ENCODE peak calls at places on chromosomes 3 and 15, in eight cellular contexts. T is cardiac muscle cell; K is pancreas; N is CD8-positive, alpha-beta memory T cell; Y is left ventricle myocardium inferior; P is neural progenitor cell; H is adipocyte; B is left lung. M is an unnamed sample. For H3K9me3, the result is how much of the 10 kb centered on the place peaks cover.

GRCh38 chr3:144045766-144046165 is 74.1 kb downstream of the DIPK2A start:
- DNase-seq in P (no peak), H (peak), Y (no peak), N (no peak), T (no peak), K (no peak), B (no peak), M (no peak)

GRCh38 chr3:186598108-186598784 is 14.6 kb upstream of the AHSG start:
- DNase-seq in Y (peak), T (peak), H (peak), K (no peak), B (no peak), N (no peak), P (no peak), M (no peak)

GRCh38 chr3:37967252-37967881 is 23.2 kb upstream of the VILL start:
- DNase-seq in N (peak), T (peak), Y (peak), P (peak), B (peak), H (peak), K (peak), M (peak)

GRCh38 chr3:76107935-76108570 is 322.7 kb upstream of the ZNF717 start:
- DNase-seq in T (peak), H (peak), Y (no peak), N (no peak), P (peak), B (no peak), K (no peak), M (no peak)

GRCh38 chr3:170865209-170866094 is 4.5 kb downstream of the RPL22L1 start:
- DNase-seq in P (no peak), N (no peak), Y (no peak), B (no peak), T (no peak), H (no peak), K (no peak), M (no peak)

GRCh38 chr3:42686832-42687650 is 1.7 kb downstream of the KLHL40 start:
- DNase-seq in H (no peak), Y (peak), N (no peak), P (no peak), B (peak), T (no peak), K (peak), M (no peak)

GRCh38 chr15:33852570-33852969 is 115.7 kb upstream of the CHRM5 start:
- DNase-seq in T (peak), H (peak), K (no peak), Y (no peak), B (no peak), P (no peak), N (no peak), M (no peak)

GRCh38 chr3:149964296-149964695 is 6.4 kb downstream of the PFN2 start:
- DNase-seq in B (no peak), P (no peak), H (peak), N (no peak), T (peak), K (no peak), Y (no peak), M (no peak)

GRCh38 chr15:99507732-99508571 is 57.8 kb upstream of the MEF2A start:
- DNase-seq in P (no peak), N (no peak), B (no peak), Y (no peak), T (peak), H (no peak), K (peak), M (no peak)

GRCh38 chr3:195546130-195546560 is 3.0 kb upstream of the PPP1R2 start:
- DNase-seq in Y (no peak), H (peak), K (no peak), B (no peak), N (no peak), T (peak), P (no peak), M (peak)

GRCh38 chr3:71064976-71065763 is 518.4 kb downstream of the FOXP1 start:
- DNase-seq in K (peak), H (peak), T (peak), P (peak), Y (peak), N (peak), B (peak), M (peak)

GRCh38 chr15:50685976-50686467 is 575 bp downstream of the TRPM7 start:
- DNase-seq in H (peak), P (peak), N (peak), Y (peak), T (peak), K (peak), B (peak), M (peak)

GRCh38 chr15:99509686-99510461 is 55.9 kb upstream of the MEF2A start:
- DNase-seq in N (no peak), P (no peak), T (peak), H (no peak), B (no peak), K (no peak), Y (peak), M (no peak)

GRCh38 chr3:7766530-7766929 is 735.1 kb upstream of the LMCD1 start:
- DNase-seq in N (no peak), T (no peak), P (no peak), H (no peak), K (no peak), B (no peak), Y (no peak), M (no peak)

GRCh38 chr3:128482857-128483656 is 9.9 kb downstream of the GATA2 start:
- DNase-seq in Y (no peak), T (peak), H (peak), P (peak), B (no peak), K (peak), N (no peak), M (no peak)

GRCh38 chr3:59308684-59309083 is 258.9 kb upstream of the CFAP20DC start:
- DNase-seq in K (no peak), Y (no peak), H (no peak), T (no peak), N (no peak), B (no peak), P (peak), M (no peak)

GRCh38 chr15:80186597-80186996 is 33.8 kb downstream of the FAH start:
- DNase-seq in H (no peak), T (no peak), Y (no peak), P (no peak), N (no peak), K (no peak), B (no peak), M (no peak)

GRCh38 chr3:59866076-59866475 is 816.3 kb upstream of the CFAP20DC start:
- DNase-seq in T (no peak), N (no peak), Y (no peak), K (no peak), B (no peak), P (no peak), H (peak), M (no peak)

GRCh38 chr3:98994128-98994762 is 92.8 kb upstream of the DCBLD2 start:
- DNase-seq in H (peak), K (no peak), N (no peak), P (peak), Y (no peak), B (no peak), T (peak), M (no peak)

GRCh38 chr15:100759698-100760356 is 119.8 kb upstream of the ALDH1A3 start:
- DNase-seq in K (no peak), H (peak), Y (no peak), P (no peak), B (no peak), T (peak), N (no peak), M (no peak)

GRCh38 chr3:28792604-28793003 is 444.0 kb upstream of the AZI2 start:
- DNase-seq in P (no peak), N (no peak), Y (no peak), H (no peak), B (no peak), K (no peak), T (no peak), M (no peak)

GRCh38 chr3:135329479-135329878 is 534.4 kb downstream of the EPHB1 start:
- DNase-seq in H (no peak), B (no peak), Y (peak), P (no peak), K (no peak), T (no peak), N (no peak), M (no peak)

GRCh38 chr3:181292984-181293383 is 303.4 kb upstream of the DNAJC19 start:
- DNase-seq in K (no peak), N (no peak), P (no peak), T (peak), H (no peak), Y (no peak), B (no peak), M (no peak)

GRCh38 chr15:91348812-91349500 is 248.9 kb downstream of the SV2B start:
- DNase-seq in N (no peak), B (no peak), K (no peak), P (no peak), H (no peak), Y (no peak), T (no peak), M (no peak)

GRCh38 chr3:115341208-115341607 is 194.1 kb upstream of the ZBTB20 start:
- DNase-seq in K (no peak), Y (no peak), P (no peak), T (peak), N (no peak), H (peak), B (no peak), M (no peak)

GRCh38 chr3:123084192-123084591 is 17.4 kb downstream of the PDIA5 start:
- DNase-seq in N (no peak), P (no peak), Y (peak), T (no peak), B (no peak), K (no peak), H (no peak), M (no peak)

GRCh38 chr15:25176616-25176923 is 221.8 kb downstream of the SNRPN start:
- DNase-seq in K (peak), N (no peak), B (no peak), H (no peak), T (no peak), P (no peak), Y (peak), M (peak)
- H3K9me3 ChIP-seq in K (under half), N (under half), B (half or more), H (under half), T (under half), P (under half), Y (half or more), M (under half)

DNA sequence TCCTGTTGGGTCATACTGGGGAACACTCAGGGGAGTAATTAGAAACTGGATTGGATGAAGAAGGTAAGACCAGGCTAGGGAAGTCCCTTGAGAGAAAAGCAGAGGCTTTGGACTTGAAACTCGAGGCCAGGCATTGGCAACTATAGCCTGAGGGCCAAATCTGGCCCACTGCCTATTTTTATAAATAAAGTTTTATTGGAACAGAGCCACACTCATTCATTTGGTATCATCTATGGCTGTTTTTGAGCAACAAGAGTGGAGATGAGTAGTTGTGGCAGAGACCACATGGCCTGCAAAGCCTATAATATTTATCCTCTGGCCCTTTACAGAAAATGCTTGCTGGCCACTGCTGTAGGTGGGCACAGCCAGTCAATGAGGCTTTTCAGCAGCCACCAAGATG is 301.4 kb downstream of the UACA start:
- DNase-seq in T (no peak), H (no peak), Y (no peak), K (no peak), N (no peak), B (no peak), P (no peak), M (no peak)
- H3K9me3 ChIP-seq in T (under half), H (under half), Y (under half), K (under half), N (under half), B (under half), P (under half), M (under half)

GRCh38 chr15:27832263-27832647 is 266.9 kb downstream of the OCA2 start:
- DNase-seq in K (no peak), B (no peak), Y (no peak), T (no peak), N (no peak), H (no peak), P (no peak), M (no peak)

GRCh38 chr15:27835233-27835939 is 263.7 kb downstream of the OCA2 start:
- DNase-seq in H (no peak), N (no peak), B (no peak), K (no peak), T (no peak), P (no peak), Y (no peak), M (no peak)

GRCh38 chr15:27833178-27833577 is 265.9 kb downstream of the OCA2 start:
- DNase-seq in B (no peak), Y (no peak), T (no peak), P (no peak), H (no peak), K (no peak), N (no peak), M (no peak)

GRCh38 chr15:27833974-27834373 is 265.1 kb downstream of the OCA2 start:
- DNase-seq in P (no peak), T (no peak), Y (no peak), K (no peak), B (no peak), H (no peak), N (no peak), M (no peak)

DNA sequence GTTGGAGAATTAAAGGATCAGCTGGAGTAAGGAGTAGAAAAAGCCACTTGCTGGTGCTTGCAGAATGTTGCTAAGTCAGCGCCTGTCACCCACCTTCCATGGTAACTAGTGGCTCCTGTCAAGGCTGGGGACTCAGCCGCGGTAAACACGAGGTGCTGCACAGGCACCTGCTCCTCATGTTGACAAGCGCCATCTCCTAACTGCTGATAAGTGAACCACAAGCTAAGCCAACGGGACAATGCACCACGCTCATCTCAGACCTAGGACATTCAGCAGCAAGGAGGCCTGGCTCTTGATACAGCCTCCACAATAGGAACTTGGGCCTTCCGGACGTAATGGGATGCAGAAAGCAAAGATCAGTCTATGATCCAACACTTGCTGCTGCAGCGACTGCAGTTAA is 264.4 kb downstream of the OCA2 start:
- DNase-seq in N (no peak), K (no peak), B (no peak), Y (no peak), T (no peak), H (no peak), P (no peak), M (no peak)
- H3K9me3 ChIP-seq in N (under half), K (under half), B (under half), Y (under half), T (under half), H (under half), P (under half), M (under half)

DNA sequence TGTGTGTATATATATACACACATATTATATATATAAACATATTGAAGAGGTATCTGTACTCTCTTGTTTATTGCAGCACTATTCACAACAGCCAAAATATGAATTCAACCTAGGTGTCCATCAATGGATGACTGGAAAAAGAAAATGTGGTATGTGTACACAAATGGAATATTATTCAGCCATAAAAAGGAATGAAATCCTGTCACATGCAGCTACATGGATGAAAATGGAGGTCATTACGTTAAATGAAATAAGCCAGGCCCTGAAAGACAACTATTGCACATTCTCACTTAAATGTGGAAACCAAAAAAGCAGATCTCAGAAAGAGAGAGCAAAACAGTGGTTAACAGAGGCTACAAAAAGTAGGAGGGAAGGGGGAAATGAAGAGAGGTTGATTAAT is 49.5 kb downstream of the CEP70 start:
- DNase-seq in H (no peak), B (no peak), P (no peak), K (no peak), N (no peak), T (no peak), Y (no peak), M (no peak)
- H3K9me3 ChIP-seq in H (under half), B (half or more), P (under half), K (under half), N (under half), T (under half), Y (half or more), M (under half)

GRCh38 chr15:45185903-45186770 is 1.6 kb downstream of the SHF start:
- DNase-seq in H (peak), T (no peak), B (no peak), P (no peak), N (no peak), K (no peak), Y (no peak), M (no peak)
- H3K9me3 ChIP-seq in H (under half), T (under half), B (under half), P (under half), N (under half), K (under half), Y (under half), M (under half)

DNA sequence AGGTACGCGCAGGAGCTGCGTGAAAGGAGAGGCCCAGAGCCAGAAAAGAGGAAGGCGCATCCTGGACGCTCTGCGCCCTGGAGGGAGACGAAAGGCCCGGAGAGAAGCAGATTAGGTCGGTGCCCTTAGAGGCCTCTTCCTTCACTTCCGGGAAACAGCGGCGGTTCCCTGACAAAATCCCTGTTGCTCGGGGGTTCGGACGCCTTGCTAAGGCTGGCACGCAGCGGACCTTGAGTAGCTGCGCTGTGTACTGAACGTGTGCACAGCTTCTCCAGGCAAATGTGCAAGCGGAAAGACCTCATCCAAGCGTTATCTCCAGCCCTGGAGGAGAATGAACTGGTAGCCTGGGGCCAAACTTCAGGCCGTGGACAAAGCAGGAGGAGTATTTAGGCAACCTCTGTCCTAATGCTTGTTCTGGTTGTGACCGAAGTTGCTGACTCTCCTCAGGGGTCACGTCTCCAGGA is 3.0 kb upstream of the SOX14 start:
- DNase-seq in B (no peak), P (peak), K (no peak), H (no peak), N (no peak), Y (no peak), T (no peak), M (no peak)
- H3K9me3 ChIP-seq in B (under half), P (under half), K (under half), H (under half), N (under half), Y (under half), T (under half), M (under half)

GRCh38 chr3:189941125-189941524 is 179.6 kb downstream of the P3H2 start:
- DNase-seq in P (peak), B (no peak), K (no peak), N (no peak), Y (no peak), H (no peak), T (no peak), M (no peak)
- H3K9me3 ChIP-seq in P (under half), B (under half), K (under half), N (under half), Y (under half), H (under half), T (under half), M (under half)

M was measured in T-helper 17 cell.